ENCODE peak calls at places on chromosomes 7 and 10, in four cellular contexts. E, W, D and T are unnamed samples.

GRCh38 chr7:143205560-143206293 is 16.1 kb upstream of the TAS2R40 start:
- DNase-seq in E (peak), W (no peak), D (no peak), T (no peak)

GRCh38 chr7:79339208-79339925 is 114.1 kb downstream of the MAGI2 start:
- DNase-seq in D (no peak), W (no peak), E (no peak), T (no peak)

GRCh38 chr10:124678566-124679240 is 65.5 kb downstream of the FAM53B start:
- DNase-seq in W (no peak), D (no peak), E (no peak), T (no peak)

GRCh38 chr10:12655940-12656339 is 306.6 kb downstream of the CAMK1D start:
- DNase-seq in E (no peak), W (no peak), D (no peak), T (no peak)

GRCh38 chr7:141220263-141220662 is 146.4 kb downstream of the TMEM178B start:
- DNase-seq in E (peak), D (peak), W (no peak), T (no peak)

GRCh38 chr7:53656881-53657280 is 621.4 kb downstream of the POM121L12 start:
- DNase-seq in E (no peak), D (no peak), W (no peak), T (no peak)

GRCh38 chr7:100220833-100221718 is 1.3 kb downstream of the PVRIG start:
- DNase-seq in E (peak), W (no peak), D (no peak), T (no peak)

GRCh38 chr7:92034116-92034515 is 93.5 kb downstream of the AKAP9 start:
- DNase-seq in W (no peak), E (no peak), D (peak), T (no peak)

GRCh38 chr10:111107846-111108245 is 31.0 kb downstream of the ADRA2A start:
- DNase-seq in D (no peak), E (no peak), W (no peak), T (no peak)
- TF ChIP-seq CTCF in D (no peak), E (no peak), W (no peak), T (no peak)

GRCh38 chr7:42235734-42236133 is 1.3 kb downstream of the GLI3 start:
- DNase-seq in D (no peak), W (no peak), E (no peak), T (no peak)

GRCh38 chr7:42234736-42235135 is 2.3 kb downstream of the GLI3 start:
- DNase-seq in W (no peak), D (no peak), E (no peak), T (no peak)

GRCh38 chr7:42237162-42237821 is at the start of gene GLI3:
- DNase-seq in E (no peak), D (peak), W (peak), T (peak)

GRCh38 chr7:42237891-42238531 is 1.0 kb upstream of the GLI3 start:
- DNase-seq in D (peak), W (peak), E (no peak), T (peak)

DNA sequence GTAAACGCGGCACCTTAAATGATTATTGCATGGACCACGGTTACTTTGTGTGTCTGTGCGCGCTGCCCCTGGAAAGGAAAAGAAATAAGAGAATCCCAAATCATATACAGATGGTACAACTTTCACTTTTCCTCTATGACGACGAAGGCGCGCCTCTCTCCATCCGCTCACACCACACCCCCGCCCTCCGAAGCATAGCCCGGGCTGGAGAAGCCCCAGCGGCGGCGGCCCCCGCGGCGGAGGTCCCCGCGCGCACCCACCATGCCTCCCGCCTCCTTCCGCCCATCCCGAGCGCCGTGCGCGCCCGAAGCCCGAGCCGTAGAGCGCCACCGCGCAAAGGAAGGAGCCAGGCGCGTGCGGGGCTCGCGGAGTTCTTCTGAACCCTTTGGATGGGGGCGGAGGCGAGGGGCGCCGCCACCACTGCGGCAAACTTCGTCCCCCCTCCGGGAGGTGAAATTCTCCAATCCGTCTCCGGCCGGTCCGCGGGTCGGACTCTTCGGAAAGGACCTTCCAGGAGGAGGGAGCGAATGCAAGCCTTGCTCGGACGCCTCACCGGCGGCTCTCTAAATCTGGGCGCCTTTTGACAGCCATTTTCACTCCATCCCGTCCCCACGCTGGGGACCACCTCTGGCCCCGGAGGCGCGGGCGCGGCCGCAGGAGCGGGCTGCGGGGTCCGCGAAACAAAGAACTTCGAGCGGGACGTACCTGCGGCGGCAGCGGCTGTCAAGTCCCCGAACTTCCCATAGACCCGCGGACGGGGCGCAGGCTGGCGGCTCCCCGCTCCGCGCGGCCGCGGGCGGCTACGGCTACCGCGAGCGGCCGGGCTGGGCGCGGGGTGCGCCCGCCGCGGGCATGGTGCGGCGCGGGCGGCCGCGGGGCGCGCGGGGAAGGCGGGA is 495 bp downstream of the GLI3 start:
- DNase-seq in E (no peak), D (peak), W (peak), T (peak)
- TF ChIP-seq CTCF in E (no peak), D (no peak), W (no peak), T (no peak)

GRCh38 chr10:36468620-36469019 is 656.8 kb upstream of the ANKRD30A start:
- DNase-seq in W (no peak), E (no peak), D (no peak), T (no peak)
- TF ChIP-seq CTCF in W (no peak), E (no peak), D (no peak), T (no peak)

GRCh38 chr7:6430271-6430940 is 17.3 kb downstream of the DAGLB start:
- DNase-seq in E (peak), D (peak), W (no peak), T (no peak)
- TF ChIP-seq CTCF in E (peak), D (peak), W (no peak), T (peak)

DNA sequence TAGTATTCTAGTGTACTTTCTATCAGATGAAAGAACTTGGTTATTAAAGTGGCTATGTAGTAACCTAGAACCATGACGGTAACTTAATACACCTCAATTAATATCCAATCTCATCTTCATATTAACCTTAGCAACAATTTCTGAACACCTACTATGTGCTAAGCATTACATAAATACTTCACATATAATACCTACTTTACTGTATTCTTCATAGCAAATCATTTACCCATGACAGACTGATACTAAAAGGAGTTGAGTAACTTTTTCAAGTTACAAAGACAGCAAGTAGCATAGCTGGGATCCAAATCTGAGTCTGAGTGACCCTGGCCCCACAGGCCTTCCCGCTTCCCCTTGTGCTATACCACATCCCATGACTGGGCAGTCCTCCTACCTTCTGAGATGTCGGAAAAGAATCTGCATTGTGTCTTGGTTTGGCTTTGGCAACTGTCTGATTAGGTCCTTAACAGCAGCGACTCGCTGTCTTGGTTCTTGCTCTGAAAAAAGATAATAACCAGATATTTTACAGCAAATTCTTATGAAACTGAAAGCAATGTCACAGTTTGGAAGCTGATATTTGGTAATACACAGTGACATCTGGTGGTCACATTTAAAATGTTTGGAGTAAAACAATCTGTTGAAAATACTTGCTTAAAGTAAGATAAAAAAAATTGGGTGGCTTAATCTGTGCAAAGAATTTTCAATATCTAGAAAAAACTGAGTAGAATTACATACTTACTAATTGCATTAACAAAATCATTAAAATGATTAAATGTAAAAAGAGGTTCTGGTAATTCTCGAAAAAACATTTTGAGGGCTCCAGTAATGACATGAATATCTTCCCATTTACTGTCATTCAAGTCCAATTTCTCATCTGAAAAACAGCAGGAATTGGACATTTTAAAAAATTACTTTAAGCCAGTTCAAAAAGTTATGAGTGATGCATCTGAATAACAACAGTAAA is 120.1 kb downstream of the ARHGAP12 start:
- DNase-seq in W (peak), D (peak), E (peak), T (no peak)
- TF ChIP-seq CTCF in W (peak), D (peak), E (peak), T (peak)

DNA sequence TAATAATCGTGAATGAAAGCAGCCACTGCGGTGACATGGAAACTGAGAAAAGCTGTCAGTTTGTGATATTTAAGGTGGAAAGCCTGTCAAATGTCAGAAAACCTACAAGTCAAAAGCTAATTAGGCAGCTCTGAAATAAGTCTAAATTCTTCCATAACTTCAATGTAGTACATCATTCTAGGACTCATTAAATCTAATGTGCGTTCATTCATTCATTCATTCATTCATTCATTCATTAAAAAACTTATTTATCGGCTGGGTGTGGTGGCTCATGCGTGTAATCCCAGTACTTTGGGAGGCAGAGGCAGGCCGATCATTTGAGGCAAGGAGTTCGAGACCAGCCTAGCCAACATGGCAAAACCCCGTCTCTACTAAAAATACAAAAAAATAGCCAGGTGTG is 79.7 kb downstream of the ATE1 start:
- DNase-seq in D (no peak), W (no peak), E (no peak), T (no peak)
- TF ChIP-seq CTCF in D (no peak), W (no peak), E (no peak), T (no peak)

GRCh38 chr7:116588641-116589594 is 64.1 kb downstream of the CAV1 start:
- DNase-seq in E (peak), W (peak), D (peak), T (no peak)

GRCh38 chr7:116592041-116592355 is 67.2 kb downstream of the CAV1 start:
- DNase-seq in D (no peak), E (no peak), W (no peak), T (no peak)

GRCh38 chr7:116593359-116594075 is 68.7 kb downstream of the CAV1 start:
- DNase-seq in E (no peak), W (no peak), D (no peak), T (no peak)

GRCh38 chr7:116592445-116592844 is 67.6 kb downstream of the CAV1 start:
- DNase-seq in E (no peak), W (no peak), D (no peak), T (no peak)

GRCh38 chr7:116591202-116592040 is 66.6 kb downstream of the CAV1 start:
- DNase-seq in D (peak), E (peak), W (no peak), T (no peak)
- TF ChIP-seq CTCF in D (peak), E (peak), W (peak), T (peak)

GRCh38 chr7:55964261-55964801 is at the start of gene NIPSNAP2:
- DNase-seq in D (peak), W (peak), E (peak), T (peak)
- TF ChIP-seq CTCF in D (no peak), W (no peak), E (peak), T (peak)